ENCODE peak calls at places on chromosomes 13 and 19, in seven cellular contexts. C is H9, J is fibroblast of lung, Q is MM.1S, I is lung, V is thoracic aorta, F is upper lobe of left lung. M is an unnamed sample. For H3K9me3, the result is how much of the 10 kb centered on the place peaks cover.

GRCh38 chr13:21347753-21348318 is 111.3 kb downstream of the ZDHHC20 start:
- DNase-seq in C (peak), J (no peak), Q (no peak), I (no peak), V (no peak), F (no peak), M (no peak)

GRCh38 chr13:110576736-110577476 is 15.4 kb upstream of the RAB20 start:
- DNase-seq in C (no peak), J (no peak), Q (no peak), I (no peak), V (no peak), F (no peak), M (no peak)

GRCh38 chr13:100208002-100208401 is 119.1 kb downstream of the PCCA start:
- DNase-seq in C (no peak), J (no peak), Q (no peak), I (no peak), V (no peak), F (no peak), M (no peak)

GRCh38 chr19:4328243-4328990 is 10.2 kb downstream of the STAP2 start:
- DNase-seq in C (peak), J (peak), Q (peak), I (peak), V (no peak), F (peak), M (peak)

GRCh38 chr19:5334366-5334739 is 6.3 kb downstream of the PTPRS start:
- DNase-seq in C (no peak), J (no peak), Q (no peak), I (no peak), V (no peak), F (no peak), M (no peak)

GRCh38 chr13:91596832-91597231 is 198.4 kb downstream of the GPC5 start:
- DNase-seq in C (no peak), J (no peak), Q (no peak), I (no peak), V (no peak), F (no peak), M (no peak)

GRCh38 chr13:24128962-24129361 is 31.6 kb upstream of the SPATA13 start:
- DNase-seq in C (no peak), J (no peak), Q (no peak), I (no peak), V (no peak), F (no peak), M (no peak)

GRCh38 chr19:8438236-8438635 is 6.5 kb upstream of the HNRNPM start:
- DNase-seq in C (no peak), J (no peak), Q (no peak), I (no peak), V (no peak), F (peak), M (no peak)

GRCh38 chr19:42540071-42540553 is 11.8 kb upstream of the CEACAM1 start:
- DNase-seq in C (peak), J (peak), Q (no peak), I (no peak), V (no peak), F (no peak), M (no peak)

GRCh38 chr13:79404985-79405384 is 1.1 kb downstream of the RBM26 start:
- DNase-seq in C (no peak), J (peak), Q (peak), I (no peak), V (no peak), F (no peak), M (no peak)

GRCh38 chr13:101303512-101303911 is 112.8 kb downstream of the NALCN start:
- DNase-seq in C (no peak), J (no peak), Q (no peak), I (no peak), V (no peak), F (no peak), M (no peak)

GRCh38 chr19:55369651-55370304 is 485 bp downstream of the IL11 start:
- DNase-seq in C (peak), J (peak), Q (no peak), I (no peak), V (no peak), F (peak), M (no peak)

GRCh38 chr19:32828643-32829344 is 40.8 kb downstream of the SLC7A9 start:
- DNase-seq in C (no peak), J (no peak), Q (no peak), I (no peak), V (no peak), F (peak), M (no peak)

GRCh38 chr13:43044720-43045301 is 21.4 kb downstream of the DNAJC15 start:
- DNase-seq in C (no peak), J (no peak), Q (peak), I (no peak), V (no peak), F (no peak), M (no peak)

GRCh38 chr19:58204566-58204965 is 21.7 kb downstream of the ZNF274 start:
- DNase-seq in C (no peak), J (no peak), Q (no peak), I (no peak), V (no peak), F (no peak), M (no peak)
- H3K9me3 ChIP-seq in C (half or more), J (under half), Q (under half), I (half or more), V (half or more), F (half or more), M (half or more)

DNA sequence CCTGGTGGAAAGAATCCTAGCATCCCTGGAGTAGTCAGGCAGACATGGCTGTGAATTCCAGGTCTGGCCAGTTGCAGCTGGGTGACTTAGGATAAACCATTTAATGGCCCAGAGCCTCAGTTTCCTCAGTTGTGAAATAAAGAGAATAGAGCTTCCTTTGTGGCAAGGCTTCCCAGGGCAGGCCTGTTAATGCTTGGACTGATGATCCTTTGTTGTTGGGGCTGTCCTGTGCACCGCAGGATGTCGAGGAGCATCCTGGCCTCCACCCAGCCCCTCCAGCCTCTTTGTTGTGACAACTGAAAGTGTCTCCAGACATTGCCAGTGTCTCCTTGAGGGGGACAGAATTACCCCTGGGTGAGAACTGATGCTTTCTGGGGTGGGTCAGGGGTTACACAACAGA is 16.3 kb downstream of the LYL1 start:
- DNase-seq in C (no peak), J (no peak), Q (no peak), I (no peak), V (no peak), F (no peak), M (no peak)
- H3K27ac ChIP-seq in C (no peak), J (no peak), Q (no peak), I (peak), V (peak), F (no peak), M (no peak)

GRCh38 chr19:50258918-50259372 is 55.5 kb downstream of the MYH14 start:
- DNase-seq in C (peak), J (no peak), Q (no peak), I (no peak), V (no peak), F (peak), M (no peak)
- TF ChIP-seq CTCF in C (peak), J (peak), Q (peak), I (no peak), V (peak), F (peak), M (peak)

DNA sequence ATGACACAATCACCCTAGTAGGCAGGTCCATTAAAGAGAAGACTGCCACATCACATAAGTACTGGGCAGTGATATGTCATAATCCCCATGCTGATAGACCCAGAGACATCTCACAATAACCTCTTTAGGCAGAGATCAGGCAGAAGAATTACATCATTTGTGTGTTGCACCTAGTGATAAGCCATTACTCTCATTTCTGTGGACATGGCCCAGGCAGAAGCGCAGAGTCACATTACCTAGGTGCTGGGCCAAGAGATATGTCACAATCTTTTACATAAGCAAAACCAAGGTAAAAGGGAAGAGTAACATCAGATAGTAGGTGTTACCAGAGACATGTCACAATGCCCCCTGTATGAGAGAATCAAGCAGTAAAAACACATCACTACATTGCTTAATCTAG is 71.9 kb downstream of the ZNF726 start:
- DNase-seq in C (no peak), J (no peak), Q (no peak), I (no peak), V (no peak), F (no peak), M (no peak)
- H3K9me3 ChIP-seq in C (half or more), J (under half), Q (under half), I (under half), V (under half), F (under half), M (under half)

GRCh38 chr13:51747438-51748434 is 56.2 kb downstream of the DHRS12 start:
- DNase-seq in C (no peak), J (no peak), Q (no peak), I (no peak), V (no peak), F (no peak), M (no peak)
- H3K27ac ChIP-seq in C (no peak), J (no peak), Q (no peak), I (no peak), V (no peak), F (no peak), M (peak)

GRCh38 chr19:29819986-29820385 is 8.2 kb downstream of the CCNE1 start:
- DNase-seq in C (no peak), J (no peak), Q (no peak), I (no peak), V (no peak), F (no peak), M (no peak)

GRCh38 chr19:29823581-29824330 is 12.0 kb downstream of the CCNE1 start:
- DNase-seq in C (no peak), J (no peak), Q (no peak), I (no peak), V (no peak), F (no peak), M (peak)

GRCh38 chr19:29817316-29817715 is 5.5 kb downstream of the CCNE1 start:
- DNase-seq in C (no peak), J (no peak), Q (no peak), I (no peak), V (no peak), F (no peak), M (no peak)

GRCh38 chr19:29815231-29815630 is 3.4 kb downstream of the CCNE1 start:
- DNase-seq in C (no peak), J (no peak), Q (peak), I (no peak), V (no peak), F (no peak), M (no peak)

GRCh38 chr19:29819300-29819699 is 7.5 kb downstream of the CCNE1 start:
- DNase-seq in C (no peak), J (no peak), Q (no peak), I (no peak), V (no peak), F (no peak), M (no peak)
- TF ChIP-seq CTCF in C (no peak), J (no peak), Q (no peak), I (no peak), V (no peak), F (no peak), M (no peak)

GRCh38 chr13:97600438-97601080 is 166.6 kb downstream of the RAP2A start:
- DNase-seq in C (no peak), J (peak), Q (no peak), I (no peak), V (no peak), F (no peak), M (no peak)
- H3K9me3 ChIP-seq in C (under half), J (under half), Q (under half), I (under half), V (under half), F (under half), M (under half)

GRCh38 chr13:63944896-63945295 is 2529.2 kb upstream of the PCDH20 start:
- DNase-seq in C (no peak), J (peak), Q (no peak), I (no peak), V (no peak), F (no peak), M (no peak)
- H3K27ac ChIP-seq in C (no peak), J (no peak), Q (no peak), I (no peak), V (no peak), F (no peak), M (no peak)